ENCODE peak calls at places on chromosomes 13 and 19, in four cellular contexts. A, G, J and W are unnamed samples.

GRCh38 chr13:111503905-111504695 is 183.7 kb downstream of the TEX29 start:
- DNase-seq in A (no peak), G (no peak), J (no peak), W (no peak)

GRCh38 chr19:5090780-5091575 is 122.1 kb downstream of the KDM4B start:
- DNase-seq in A (no peak), G (no peak), J (no peak), W (no peak)

GRCh38 chr19:6221878-6222746 is 57.7 kb downstream of the MLLT1 start:
- DNase-seq in A (no peak), G (no peak), J (no peak), W (no peak)

GRCh38 chr13:44842158-44842557 is 147.1 kb downstream of the NUFIP1 start:
- DNase-seq in A (no peak), G (no peak), J (peak), W (no peak)

GRCh38 chr19:34806976-34807860 is 34.2 kb upstream of the ZNF599 start:
- DNase-seq in A (no peak), G (no peak), J (no peak), W (no peak)

GRCh38 chr13:110265341-110265681 is 41.6 kb downstream of the COL4A1 start:
- DNase-seq in A (no peak), G (no peak), J (no peak), W (no peak)

GRCh38 chr19:55467236-55468053 is 2.9 kb upstream of the C19orf85 start:
- DNase-seq in A (peak), G (peak), J (peak), W (peak)

GRCh38 chr13:108785844-108786243 is 156.4 kb downstream of the MYO16 start:
- DNase-seq in A (no peak), G (no peak), J (no peak), W (no peak)

GRCh38 chr19:46659151-46660007 is 1.6 kb downstream of the DACT3 start:
- DNase-seq in A (peak), G (no peak), J (no peak), W (no peak)

GRCh38 chr19:9075064-9075964 is 11.5 kb upstream of the OR1M1 start:
- DNase-seq in A (no peak), G (no peak), J (peak), W (peak)

GRCh38 chr19:44371815-44372480 is 15.5 kb upstream of the ZNF112 start:
- DNase-seq in A (no peak), G (no peak), J (no peak), W (no peak)

GRCh38 chr13:88932950-88933349 is 1261.8 kb downstream of the SLITRK5 start:
- DNase-seq in A (no peak), G (no peak), J (no peak), W (no peak)

GRCh38 chr13:99196466-99197256 is 4.0 kb upstream of the UBAC2 start:
- DNase-seq in A (no peak), G (no peak), J (peak), W (no peak)

GRCh38 chr19:1691589-1692290 is 39.3 kb upstream of the TCF3 start:
- DNase-seq in A (no peak), G (no peak), J (no peak), W (no peak)

GRCh38 chr19:18292810-18293641 is 11.6 kb upstream of the JUND start:
- DNase-seq in A (peak), G (no peak), J (peak), W (peak)

GRCh38 chr19:9885077-9885552 is 50.0 kb downstream of the PIN1 start:
- DNase-seq in A (no peak), G (no peak), J (no peak), W (no peak)

GRCh38 chr13:99464441-99464949 is 36.8 kb upstream of the TM9SF2 start:
- DNase-seq in A (no peak), G (no peak), J (no peak), W (no peak)

GRCh38 chr13:79767126-79767525 is 286.2 kb downstream of the NDFIP2 start:
- DNase-seq in A (no peak), G (no peak), J (no peak), W (no peak)

GRCh38 chr13:98927954-98928927 is 49.6 kb downstream of the DOCK9 start:
- DNase-seq in A (no peak), G (no peak), J (no peak), W (no peak)

GRCh38 chr19:43774103-43774939 is 6.5 kb downstream of the KCNN4 start:
- DNase-seq in A (no peak), G (no peak), J (no peak), W (no peak)

GRCh38 chr13:94656766-94657165 is 55.1 kb downstream of the GPR180 start:
- DNase-seq in A (no peak), G (no peak), J (peak), W (no peak)